ENCODE peak calls at places on chromosomes 5 and 9, in four cellular contexts. G is pancreas, A is astrocyte, M is HFF-Myc. K is an unnamed sample.

GRCh38 chr5:97550164-97550563 is 367.1 kb upstream of the RIOK2 start:
- DNase-seq in G (no peak), A (peak), M (no peak), K (peak)

GRCh38 chr5:54881286-54882005 is 103.9 kb downstream of the ESM1 start:
- DNase-seq in G (no peak), A (no peak), M (no peak), K (no peak)

GRCh38 chr5:179382486-179382885 is 37.2 kb upstream of the ADAMTS2 start:
- DNase-seq in G (no peak), A (no peak), M (no peak), K (no peak)

GRCh38 chr9:76162109-76162730 is 232.0 kb downstream of the RFK start:
- DNase-seq in G (no peak), A (peak), M (no peak), K (peak)

GRCh38 chr5:6311568-6312501 is 66.5 kb downstream of the MED10 start:
- DNase-seq in G (no peak), A (no peak), M (no peak), K (no peak)

GRCh38 chr9:138115506-138115905 is 237.9 kb downstream of the CACNA1B start:
- DNase-seq in G (no peak), A (no peak), M (no peak), K (no peak)

GRCh38 chr5:151740958-151741373 is 17.5 kb downstream of the ATOX1 start:
- DNase-seq in G (no peak), A (peak), M (no peak), K (peak)

GRCh38 chr5:175728316-175728715 is 70.4 kb downstream of the HRH2 start:
- DNase-seq in G (no peak), A (no peak), M (no peak), K (no peak)

GRCh38 chr5:32450952-32451351 is 6.4 kb upstream of the ZFR start:
- DNase-seq in G (no peak), A (no peak), M (no peak), K (no peak)

GRCh38 chr9:75964431-75964830 is 74.0 kb downstream of the PCSK5 start:
- DNase-seq in G (no peak), A (peak), M (no peak), K (peak)

GRCh38 chr9:72460342-72461312 is 60.8 kb upstream of the TMC1 start:
- DNase-seq in G (peak), A (no peak), M (no peak), K (no peak)

GRCh38 chr5:175288048-175288621 is 155.8 kb downstream of the DRD1 start:
- DNase-seq in G (no peak), A (peak), M (no peak), K (peak)

GRCh38 chr9:17622166-17622565 is 43.3 kb downstream of the SH3GL2 start:
- DNase-seq in G (no peak), A (no peak), M (no peak), K (no peak)

GRCh38 chr5:177366528-177367322 is 9.0 kb downstream of the RGS14 start:
- DNase-seq in G (peak), A (peak), M (peak), K (peak)

GRCh38 chr9:79809931-79810330 is 238.2 kb downstream of the TLE4 start:
- DNase-seq in G (no peak), A (peak), M (peak), K (peak)

GRCh38 chr5:177142029-177142681 is 8.6 kb downstream of the NSD1 start:
- DNase-seq in G (no peak), A (no peak), M (no peak), K (no peak)

GRCh38 chr9:38068616-38068865 is 486 bp downstream of the SHB start:
- DNase-seq in G (peak), A (no peak), M (no peak), K (peak)

GRCh38 chr9:135404451-135405144 is 75.0 kb upstream of the PPP1R26 start:
- DNase-seq in G (no peak), A (no peak), M (no peak), K (no peak)

DNA sequence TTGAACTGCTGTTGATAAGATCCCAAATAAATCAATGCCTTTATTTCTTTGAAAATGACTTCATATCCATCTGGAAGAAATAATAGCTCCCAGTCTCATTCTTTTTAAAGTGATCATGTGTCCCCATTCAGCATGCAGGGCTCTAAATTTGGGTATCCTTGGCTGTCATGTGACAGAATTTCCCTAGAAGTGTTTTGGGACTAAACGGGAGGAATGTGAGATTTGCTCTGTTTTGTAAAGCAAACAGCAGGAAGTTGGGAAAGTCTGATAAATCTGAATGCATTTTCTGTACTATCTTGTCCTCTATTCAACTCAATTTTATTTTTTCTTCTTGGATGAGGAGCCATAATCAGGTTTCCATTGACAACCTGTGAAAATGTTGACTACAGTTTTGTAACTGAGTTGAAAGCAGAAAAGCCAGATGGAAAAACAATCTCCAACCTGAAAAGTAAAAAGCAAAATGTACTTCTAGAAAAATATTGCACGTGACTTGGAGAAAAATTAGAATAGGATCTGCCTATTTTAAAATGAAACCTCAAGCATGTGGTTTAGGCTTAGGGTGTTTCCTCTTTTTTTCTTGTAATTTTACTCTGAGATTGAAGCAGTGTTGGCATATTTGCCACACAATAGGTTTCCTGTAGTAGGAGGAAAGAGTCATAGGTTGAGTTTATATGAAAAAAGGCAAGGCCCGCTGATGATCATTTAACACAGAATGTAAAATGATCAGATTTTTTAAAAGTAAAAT is 76.2 kb upstream of the IL6ST start:
- DNase-seq in G (no peak), A (no peak), M (no peak), K (no peak)
- H3K4me3 ChIP-seq in G (no peak), A (no peak), M (no peak), K (no peak)

GRCh38 chr5:63570752-63571151 is 391.5 kb downstream of the HTR1A start:
- DNase-seq in G (no peak), A (no peak), M (no peak), K (no peak)
- TF ChIP-seq CTCF in G (no peak), A (no peak), M (no peak), K (no peak)

GRCh38 chr9:111599948-111600343 is 499 bp upstream of the PTGR1 start:
- DNase-seq in G (no peak), A (no peak), M (no peak), K (no peak)
- H3K4me3 ChIP-seq in G (peak), A (peak), M (peak), K (peak)

GRCh38 chr9:34250721-34251120 is 71.9 kb downstream of the UBAP1 start:
- DNase-seq in G (no peak), A (no peak), M (no peak), K (no peak)

GRCh38 chr9:34253460-34253837 is 74.6 kb downstream of the UBAP1 start:
- DNase-seq in G (no peak), A (no peak), M (no peak), K (peak)

GRCh38 chr9:34252016-34252415 is 73.2 kb downstream of the UBAP1 start:
- DNase-seq in G (no peak), A (peak), M (no peak), K (no peak)

GRCh38 chr9:34254141-34254913 is 74.7 kb downstream of the KIF24 start:
- DNase-seq in G (no peak), A (peak), M (no peak), K (peak)

DNA sequence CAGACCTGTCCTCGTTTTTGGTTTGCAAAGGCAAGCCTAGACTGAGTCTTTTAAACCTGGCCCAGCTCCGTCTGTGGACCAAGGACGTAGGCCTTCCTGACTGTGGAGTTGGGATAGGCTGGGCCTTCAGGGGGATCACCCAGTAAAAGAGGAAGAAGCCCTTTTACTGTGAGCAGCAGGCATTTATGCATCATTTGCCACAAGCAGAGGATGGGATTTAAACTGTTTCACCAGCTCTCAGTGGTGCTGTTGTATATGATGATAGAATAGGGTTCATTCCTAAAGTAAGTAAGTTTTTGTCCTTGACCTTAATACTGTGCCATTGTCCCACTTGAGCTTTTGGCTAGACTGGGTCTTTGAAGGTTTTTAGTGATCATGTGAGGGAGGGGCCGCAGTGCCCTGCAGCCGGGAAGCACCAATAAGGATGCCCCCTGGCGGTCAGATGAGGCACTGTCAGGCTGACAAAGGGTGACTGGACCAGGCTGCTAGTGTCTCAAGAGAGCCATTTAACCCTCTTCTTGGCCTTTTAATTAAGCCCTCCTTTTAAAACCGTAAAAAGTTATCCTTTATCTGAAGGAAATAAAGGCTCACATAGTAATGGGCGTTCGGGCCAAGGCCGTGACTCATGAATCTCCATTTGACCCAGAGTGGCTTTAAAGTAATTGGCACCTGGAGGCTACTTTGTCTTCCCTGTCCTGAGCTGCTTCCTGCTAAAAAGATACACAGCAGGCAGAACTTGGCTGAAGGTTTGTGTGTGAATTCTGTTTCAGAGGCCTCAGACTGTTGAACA is 74.0 kb downstream of the UBAP1 start:
- DNase-seq in G (no peak), A (peak), M (no peak), K (peak)
- TF ChIP-seq CTCF in G (peak), A (peak), M (peak), K (peak)

GRCh38 chr5:82730862-82731261 is 346.3 kb downstream of the TMEM167A start:
- DNase-seq in G (no peak), A (no peak), M (no peak), K (no peak)
- H3K4me3 ChIP-seq in G (no peak), A (no peak), M (no peak), K (no peak)

GRCh38 chr5:14231888-14232287 is 88.7 kb downstream of the TRIO start:
- DNase-seq in G (no peak), A (no peak), M (no peak), K (no peak)

GRCh38 chr5:14228219-14228618 is 85.1 kb downstream of the TRIO start:
- DNase-seq in G (no peak), A (peak), M (no peak), K (peak)

GRCh38 chr5:14229181-14229580 is 86.0 kb downstream of the TRIO start:
- DNase-seq in G (no peak), A (no peak), M (no peak), K (no peak)

GRCh38 chr5:14231156-14231555 is 88.0 kb downstream of the TRIO start:
- DNase-seq in G (no peak), A (peak), M (no peak), K (no peak)

GRCh38 chr5:14229734-14230133 is 86.6 kb downstream of the TRIO start:
- DNase-seq in G (no peak), A (no peak), M (no peak), K (no peak)
- TF ChIP-seq CTCF in G (no peak), A (no peak), M (no peak), K (no peak)

DNA sequence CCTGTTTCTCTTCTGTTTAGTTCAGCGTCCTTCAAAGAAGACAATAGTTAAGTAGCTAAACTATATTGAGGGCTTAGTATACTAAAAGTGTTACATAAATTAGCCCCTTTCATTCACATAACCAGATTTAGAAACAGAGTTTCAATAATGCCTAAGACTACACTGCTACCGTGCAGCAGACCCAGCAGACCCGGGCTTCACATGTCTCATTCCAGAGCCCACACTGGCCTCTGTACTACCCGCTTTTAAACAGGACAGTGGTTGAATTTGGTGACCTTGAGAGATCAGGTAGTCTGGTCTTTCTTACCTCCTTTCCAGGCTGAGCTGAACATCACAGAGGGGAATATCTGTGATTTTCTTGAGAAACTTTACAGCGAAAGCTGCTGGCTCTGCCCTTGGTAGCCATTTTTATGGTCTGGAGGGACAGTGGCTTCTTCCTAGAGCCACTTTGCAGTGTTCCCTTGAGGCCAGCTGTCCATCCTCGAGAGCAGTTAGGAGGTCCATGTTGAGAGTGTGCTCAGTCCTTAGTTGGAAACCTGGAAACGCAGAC is 56.5 kb downstream of the SLC22A5 start:
- DNase-seq in G (no peak), A (no peak), M (no peak), K (no peak)
- H3K4me3 ChIP-seq in G (no peak), A (peak), M (no peak), K (no peak)

DNA sequence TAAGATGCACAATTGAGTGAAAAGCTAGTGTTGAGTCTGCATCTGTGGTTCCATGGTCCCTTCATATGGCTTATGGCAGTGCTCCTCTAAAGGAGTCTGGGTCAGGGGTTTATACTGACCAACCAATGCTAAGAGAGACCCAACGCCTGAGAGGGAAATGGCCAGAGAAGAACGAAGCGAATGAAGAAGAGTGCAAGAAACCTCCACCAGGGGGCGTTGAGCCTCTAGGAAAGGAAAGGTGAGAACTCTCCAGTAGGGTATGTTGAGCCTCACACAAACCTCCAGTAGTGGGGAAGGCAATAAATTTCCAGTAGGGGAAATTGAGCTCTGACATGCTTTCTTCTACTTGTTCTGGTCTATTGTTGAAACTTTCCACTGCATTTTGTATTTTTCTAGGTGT is 470.6 kb downstream of the PRDM9 start:
- DNase-seq in G (peak), A (no peak), M (no peak), K (no peak)
- TF ChIP-seq CTCF in G (no peak), A (peak), M (peak), K (peak)

GRCh38 chr5:75031366-75031765 is 21.0 kb downstream of the GCNT4 start:
- DNase-seq in G (no peak), A (no peak), M (no peak), K (no peak)

GRCh38 chr5:75023368-75024159 is 28.8 kb downstream of the GCNT4 start:
- DNase-seq in G (no peak), A (no peak), M (no peak), K (peak)

GRCh38 chr5:75028090-75028489 is 24.3 kb downstream of the GCNT4 start:
- DNase-seq in G (no peak), A (no peak), M (no peak), K (no peak)
- H3K4me3 ChIP-seq in G (no peak), A (no peak), M (no peak), K (no peak)

DNA sequence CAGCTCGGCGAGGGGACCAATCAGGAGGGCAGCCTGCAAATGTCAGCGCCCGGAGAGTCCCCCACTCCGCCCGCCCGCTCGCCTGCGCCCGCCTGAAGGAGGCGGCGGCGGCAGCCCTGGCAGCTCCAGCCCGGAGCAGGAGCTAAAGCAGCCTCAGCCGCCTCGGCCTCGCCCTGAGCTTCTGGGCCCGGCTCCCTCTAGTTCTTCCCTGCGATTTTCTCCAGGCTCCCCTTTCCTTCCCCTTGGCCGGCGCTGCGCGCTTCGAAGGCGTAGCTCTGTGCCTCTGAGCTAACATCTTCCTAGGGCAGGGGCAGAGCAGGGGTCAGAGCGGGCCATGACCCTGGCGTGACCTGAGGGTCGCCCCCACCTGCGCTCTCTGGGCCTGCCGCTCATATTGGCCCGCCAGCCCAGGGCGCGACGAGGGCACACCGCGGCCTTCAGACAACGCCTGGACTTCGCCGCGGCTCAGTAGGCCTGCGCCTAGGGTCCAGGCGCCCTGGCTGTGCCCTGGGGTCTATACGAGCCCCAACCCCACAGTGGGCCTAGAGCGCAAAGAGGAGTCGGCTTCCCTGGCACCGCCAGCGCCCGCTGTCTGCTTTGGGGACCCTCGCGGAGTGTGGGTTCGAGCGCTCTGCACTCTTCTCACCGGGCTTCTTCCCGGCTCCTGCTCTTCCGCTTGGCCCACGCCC is 394 bp upstream of the OTP start:
- DNase-seq in G (no peak), A (no peak), M (no peak), K (no peak)
- TF ChIP-seq CTCF in G (no peak), A (no peak), M (no peak), K (no peak)